ENCODE peak calls at places on chromosomes 11 and 22, in six cellular contexts. One of them, this sample, is unnamed. For H3K36me3 and H3K27me3, the result is how much of the 10 kb centered on the place peaks cover.

GRCh38 chr11:118205979-118206611 is 18.7 kb downstream of the JAML start:
- DNase-seq in psoas muscle: no peak
- DNase-seq in neural progenitor cell: no peak
- DNase-seq in body of pancreas: no peak
- DNase-seq in heart right ventricle: no peak
- DNase-seq in colonic mucosa: no peak
- DNase-seq in this sample: no peak

GRCh38 chr11:74417379-74417804 is 19.2 kb upstream of the PGM2L1 start:
- DNase-seq in psoas muscle: no peak
- DNase-seq in neural progenitor cell: no peak
- DNase-seq in heart right ventricle: no peak
- DNase-seq in colonic mucosa: no peak
- DNase-seq in body of pancreas: peak
- DNase-seq in this sample: no peak

GRCh38 chr11:12179521-12179920 is 69.1 kb downstream of the MICAL2 start:
- DNase-seq in psoas muscle: no peak
- DNase-seq in colonic mucosa: no peak
- DNase-seq in body of pancreas: no peak
- DNase-seq in heart right ventricle: no peak
- DNase-seq in neural progenitor cell: no peak
- DNase-seq in this sample: no peak

GRCh38 chr11:112235750-112236390 is 9.6 kb downstream of the PTS start:
- DNase-seq in colonic mucosa: no peak
- DNase-seq in body of pancreas: no peak
- DNase-seq in neural progenitor cell: no peak
- DNase-seq in heart right ventricle: no peak
- DNase-seq in psoas muscle: no peak
- DNase-seq in this sample: no peak

GRCh38 chr11:134069426-134069921 is 602 bp downstream of the JAM3 start:
- DNase-seq in neural progenitor cell: peak
- DNase-seq in body of pancreas: no peak
- DNase-seq in heart right ventricle: peak
- DNase-seq in psoas muscle: peak
- DNase-seq in colonic mucosa: no peak
- DNase-seq in this sample: no peak

GRCh38 chr11:29184939-29185890 is 831.6 kb downstream of the KCNA4 start:
- DNase-seq in heart right ventricle: no peak
- DNase-seq in colonic mucosa: no peak
- DNase-seq in psoas muscle: no peak
- DNase-seq in neural progenitor cell: no peak
- DNase-seq in body of pancreas: no peak
- DNase-seq in this sample: peak

GRCh38 chr11:113873241-113873626 is 2.1 kb downstream of the USP28 start:
- DNase-seq in heart right ventricle: no peak
- DNase-seq in colonic mucosa: no peak
- DNase-seq in body of pancreas: no peak
- DNase-seq in psoas muscle: no peak
- DNase-seq in neural progenitor cell: peak
- DNase-seq in this sample: no peak

GRCh38 chr22:39030705-39031104 is 9.8 kb downstream of the APOBEC3D start:
- DNase-seq in body of pancreas: no peak
- DNase-seq in heart right ventricle: no peak
- DNase-seq in psoas muscle: no peak
- DNase-seq in neural progenitor cell: no peak
- DNase-seq in colonic mucosa: no peak
- DNase-seq in this sample: no peak

GRCh38 chr11:72828081-72828567 is 13.9 kb downstream of the ATG16L2 start:
- DNase-seq in colonic mucosa: no peak
- DNase-seq in neural progenitor cell: no peak
- DNase-seq in psoas muscle: no peak
- DNase-seq in body of pancreas: peak
- DNase-seq in heart right ventricle: no peak
- DNase-seq in this sample: no peak

GRCh38 chr11:122655527-122656072 is at the start of gene UBASH3B:
- DNase-seq in psoas muscle: peak
- DNase-seq in heart right ventricle: peak
- DNase-seq in colonic mucosa: peak
- DNase-seq in neural progenitor cell: peak
- DNase-seq in body of pancreas: peak
- DNase-seq in this sample: peak

GRCh38 chr11:46696212-46696558 is 4.2 kb downstream of the ARHGAP1 start:
- DNase-seq in body of pancreas: peak
- DNase-seq in psoas muscle: peak
- DNase-seq in neural progenitor cell: no peak
- DNase-seq in heart right ventricle: peak
- DNase-seq in colonic mucosa: no peak
- DNase-seq in this sample: no peak

GRCh38 chr22:41848468-41848867 is 15.6 kb downstream of the SREBF2 start:
- DNase-seq in body of pancreas: no peak
- DNase-seq in psoas muscle: no peak
- DNase-seq in neural progenitor cell: no peak
- DNase-seq in colonic mucosa: peak
- DNase-seq in heart right ventricle: no peak
- DNase-seq in this sample: no peak

GRCh38 chr11:3626250-3626960 is 15.4 kb downstream of the ART5 start:
- DNase-seq in neural progenitor cell: no peak
- DNase-seq in body of pancreas: no peak
- DNase-seq in psoas muscle: peak
- DNase-seq in heart right ventricle: peak
- DNase-seq in colonic mucosa: peak
- DNase-seq in this sample: no peak

GRCh38 chr11:7436657-7437056 is 48.6 kb upstream of the OLFML1 start:
- DNase-seq in colonic mucosa: no peak
- DNase-seq in psoas muscle: no peak
- DNase-seq in heart right ventricle: no peak
- DNase-seq in neural progenitor cell: no peak
- DNase-seq in body of pancreas: no peak
- DNase-seq in this sample: no peak

GRCh38 chr11:116384407-116384806 is 388.4 kb downstream of the BUD13 start:
- DNase-seq in body of pancreas: no peak
- DNase-seq in neural progenitor cell: no peak
- DNase-seq in psoas muscle: no peak
- DNase-seq in heart right ventricle: no peak
- DNase-seq in colonic mucosa: no peak
- DNase-seq in this sample: no peak

GRCh38 chr11:43983221-43983795 is 40.9 kb downstream of the C11orf96 start:
- DNase-seq in body of pancreas: no peak
- DNase-seq in neural progenitor cell: no peak
- DNase-seq in heart right ventricle: no peak
- DNase-seq in psoas muscle: no peak
- DNase-seq in colonic mucosa: no peak
- DNase-seq in this sample: peak

GRCh38 chr11:74265256-74265655 is 46.2 kb downstream of the P4HA3 start:
- DNase-seq in heart right ventricle: no peak
- DNase-seq in colonic mucosa: no peak
- DNase-seq in neural progenitor cell: no peak
- DNase-seq in body of pancreas: no peak
- DNase-seq in psoas muscle: no peak
- DNase-seq in this sample: no peak

GRCh38 chr22:37681556-37682049 is 4.5 kb upstream of the NOL12 start:
- DNase-seq in neural progenitor cell: peak
- DNase-seq in body of pancreas: peak
- DNase-seq in colonic mucosa: peak
- DNase-seq in psoas muscle: peak
- DNase-seq in heart right ventricle: peak
- DNase-seq in this sample: no peak

GRCh38 chr11:18384157-18384641 is 10.2 kb upstream of the LDHA start:
- DNase-seq in colonic mucosa: peak
- DNase-seq in body of pancreas: peak
- DNase-seq in heart right ventricle: peak
- DNase-seq in psoas muscle: peak
- DNase-seq in neural progenitor cell: peak
- DNase-seq in this sample: peak

GRCh38 chr11:2663506-2663905 is 36.3 kb downstream of the KCNQ1OT1 start:
- DNase-seq in heart right ventricle: no peak
- DNase-seq in body of pancreas: no peak
- DNase-seq in neural progenitor cell: no peak
- DNase-seq in psoas muscle: no peak
- DNase-seq in colonic mucosa: no peak
- DNase-seq in this sample: no peak

GRCh38 chr11:102831128-102831708 is 12.2 kb downstream of the MMP3 start:
- DNase-seq in neural progenitor cell: peak
- DNase-seq in colonic mucosa: peak
- DNase-seq in psoas muscle: peak
- DNase-seq in body of pancreas: peak
- DNase-seq in heart right ventricle: peak
- DNase-seq in this sample: no peak

GRCh38 chr11:61116426-61117214 is 14.3 kb downstream of the CD5 start:
- DNase-seq in psoas muscle: no peak
- DNase-seq in body of pancreas: no peak
- DNase-seq in colonic mucosa: no peak
- DNase-seq in neural progenitor cell: no peak
- DNase-seq in heart right ventricle: no peak
- DNase-seq in this sample: no peak

GRCh38 chr11:13110929-13111812 is 102.1 kb downstream of the RASSF10 start:
- DNase-seq in heart right ventricle: peak
- DNase-seq in body of pancreas: no peak
- DNase-seq in colonic mucosa: no peak
- DNase-seq in neural progenitor cell: peak
- DNase-seq in psoas muscle: no peak
- DNase-seq in this sample: peak

GRCh38 chr11:952406-953385 is 27.0 kb downstream of the AP2A2 start:
- DNase-seq in body of pancreas: peak
- DNase-seq in neural progenitor cell: peak
- DNase-seq in colonic mucosa: peak
- DNase-seq in heart right ventricle: no peak
- DNase-seq in psoas muscle: no peak
- DNase-seq in this sample: peak
- TF ChIP-seq CTCF in body of pancreas: no peak
- TF ChIP-seq CTCF in neural progenitor cell: no peak
- TF ChIP-seq CTCF in colonic mucosa: no peak
- TF ChIP-seq CTCF in heart right ventricle: no peak
- TF ChIP-seq CTCF in psoas muscle: no peak
- TF ChIP-seq CTCF in this sample: no peak

DNA sequence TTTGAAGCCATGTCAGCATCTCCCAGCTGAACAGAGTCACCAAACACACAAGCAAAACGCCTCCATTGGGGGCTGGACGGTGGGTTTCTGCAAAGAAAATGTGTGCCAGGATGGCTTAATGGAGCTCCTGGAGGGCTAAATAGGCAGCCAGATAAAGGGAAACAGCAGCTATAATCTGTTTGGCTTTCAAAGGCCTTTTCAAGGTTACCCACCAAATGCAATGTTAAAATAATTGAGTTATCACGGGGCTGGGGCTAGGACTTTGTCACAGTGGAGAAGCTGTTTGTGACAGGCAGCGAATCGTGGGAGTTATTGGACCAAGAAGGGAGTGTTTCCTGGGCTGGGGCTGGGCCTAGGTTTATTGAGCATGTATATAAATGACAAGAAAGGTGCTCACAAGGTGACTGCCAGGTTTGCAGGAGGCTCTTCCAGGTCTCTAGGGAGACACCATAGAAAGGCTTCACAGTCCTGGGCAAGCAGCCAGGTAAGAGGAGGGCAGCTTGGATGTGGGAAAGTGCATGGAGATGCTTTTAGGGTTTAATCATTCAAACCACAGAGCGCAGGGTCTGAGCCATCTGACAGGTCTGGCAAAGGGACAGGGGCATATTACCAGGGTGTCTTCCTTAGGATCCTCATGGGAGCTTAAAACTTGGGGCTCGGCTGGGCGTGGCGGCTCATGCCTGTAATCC is 28.3 kb downstream of the GRIK4 start:
- DNase-seq in heart right ventricle: no peak
- DNase-seq in psoas muscle: no peak
- DNase-seq in colonic mucosa: no peak
- DNase-seq in body of pancreas: peak
- DNase-seq in neural progenitor cell: no peak
- DNase-seq in this sample: peak
- H3K36me3 ChIP-seq in heart right ventricle: under half
- H3K36me3 ChIP-seq in psoas muscle: under half
- H3K36me3 ChIP-seq in colonic mucosa: under half
- H3K36me3 ChIP-seq in body of pancreas: under half
- H3K36me3 ChIP-seq in neural progenitor cell: under half
- H3K36me3 ChIP-seq in this sample: under half

GRCh38 chr22:26170795-26171194 is 1.5 kb downstream of the SEZ6L start:
- DNase-seq in psoas muscle: peak
- DNase-seq in heart right ventricle: peak
- DNase-seq in colonic mucosa: no peak
- DNase-seq in neural progenitor cell: peak
- DNase-seq in body of pancreas: peak
- DNase-seq in this sample: no peak

GRCh38 chr22:26169312-26170111 is at the start of gene SEZ6L:
- DNase-seq in heart right ventricle: peak
- DNase-seq in neural progenitor cell: peak
- DNase-seq in colonic mucosa: no peak
- DNase-seq in body of pancreas: peak
- DNase-seq in psoas muscle: peak
- DNase-seq in this sample: no peak

GRCh38 chr22:26170112-26170492 is 840 bp downstream of the SEZ6L start:
- DNase-seq in colonic mucosa: no peak
- DNase-seq in heart right ventricle: no peak
- DNase-seq in neural progenitor cell: peak
- DNase-seq in psoas muscle: no peak
- DNase-seq in body of pancreas: no peak
- DNase-seq in this sample: no peak

GRCh38 chr22:26168934-26169311 is 339 bp upstream of the SEZ6L start:
- DNase-seq in heart right ventricle: no peak
- DNase-seq in body of pancreas: no peak
- DNase-seq in colonic mucosa: no peak
- DNase-seq in psoas muscle: peak
- DNase-seq in neural progenitor cell: no peak
- DNase-seq in this sample: no peak

GRCh38 chr22:26168199-26168915 is 905 bp upstream of the SEZ6L start:
- DNase-seq in body of pancreas: no peak
- DNase-seq in colonic mucosa: no peak
- DNase-seq in heart right ventricle: no peak
- DNase-seq in psoas muscle: no peak
- DNase-seq in neural progenitor cell: peak
- DNase-seq in this sample: no peak
- H3K27me3 ChIP-seq in body of pancreas: under half
- H3K27me3 ChIP-seq in colonic mucosa: under half
- H3K27me3 ChIP-seq in heart right ventricle: under half
- H3K27me3 ChIP-seq in psoas muscle: under half
- H3K27me3 ChIP-seq in neural progenitor cell: half or more
- H3K27me3 ChIP-seq in this sample: under half

DNA sequence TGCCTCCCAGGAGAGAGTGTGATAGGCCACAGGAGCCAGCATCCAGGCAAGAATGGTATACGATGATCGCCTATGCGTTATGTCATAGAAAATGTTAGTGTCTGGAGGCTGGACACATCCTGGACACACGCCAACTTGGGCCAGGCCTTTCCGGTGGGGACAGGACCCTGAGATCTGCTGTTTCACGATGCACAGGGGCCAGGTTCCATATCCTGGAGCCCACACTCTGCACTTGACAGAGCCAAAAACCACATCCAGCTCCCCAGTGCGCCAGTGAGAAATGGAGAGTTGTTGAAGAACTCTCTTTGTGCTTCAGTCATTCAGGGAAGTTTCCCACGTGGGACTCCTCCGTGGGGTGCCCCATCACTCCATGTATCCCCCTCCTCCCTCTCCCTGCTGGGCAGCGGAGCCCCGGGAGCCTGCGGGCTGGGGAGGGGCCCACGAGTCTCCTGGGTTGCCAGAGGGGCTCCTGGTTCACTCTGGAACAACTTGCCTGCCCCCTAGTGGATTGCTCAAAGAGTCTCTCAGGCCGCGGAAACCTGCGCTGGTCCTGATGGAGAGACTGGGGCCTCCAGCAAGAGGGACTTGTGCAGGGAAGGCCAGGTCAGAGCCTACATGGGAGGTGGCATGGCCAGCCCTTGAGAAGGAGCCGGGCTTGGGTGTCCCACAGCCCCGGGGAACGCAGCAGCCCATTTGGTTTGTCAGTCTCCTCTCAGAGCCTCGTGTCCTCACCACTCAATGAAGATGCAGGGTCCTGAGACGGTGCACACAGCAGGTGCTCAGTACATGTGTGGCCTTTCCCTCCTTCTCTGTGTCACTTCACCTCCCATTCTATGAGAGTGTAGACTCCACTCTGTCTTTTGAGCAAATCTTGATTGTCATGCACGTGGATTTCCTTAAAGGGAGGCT is 10.2 kb upstream of the LRRC32 start:
- DNase-seq in psoas muscle: peak
- DNase-seq in neural progenitor cell: peak
- DNase-seq in body of pancreas: peak
- DNase-seq in heart right ventricle: peak
- DNase-seq in colonic mucosa: peak
- DNase-seq in this sample: no peak
- TF ChIP-seq CTCF in psoas muscle: peak
- TF ChIP-seq CTCF in neural progenitor cell: peak
- TF ChIP-seq CTCF in body of pancreas: peak
- TF ChIP-seq CTCF in heart right ventricle: peak
- TF ChIP-seq CTCF in colonic mucosa: peak
- TF ChIP-seq CTCF in this sample: peak